ENCODE peak calls at places on chromosome X, in four cellular contexts. I is NCI-H2081, C is GM13976, H is CD14-positive monocyte. Q is an unnamed sample.

GRCh38 chrX:154458116-154458953 is at the start of gene PLXNA3:
- DNase-seq in I (peak; percentile 14), C (peak; percentile 80), H (no peak), Q (no peak)

GRCh38 chrX:115624916-115625315 is 63.9 kb downstream of the PLS3 start:
- DNase-seq in I (no peak), C (no peak), H (no peak), Q (no peak)

GRCh38 chrX:22433292-22434070 is 160.8 kb downstream of the CBLL2 start:
- DNase-seq in I (no peak), C (no peak), H (no peak), Q (no peak)

GRCh38 chrX:150371877-150372276 is 8.8 kb downstream of the MAMLD1 start:
- DNase-seq in I (no peak), C (no peak), H (no peak), Q (no peak)

GRCh38 chrX:107324493-107325310 is 118.3 kb downstream of the DNAAF6 start:
- DNase-seq in I (no peak), C (peak; percentile 17), H (no peak), Q (no peak)

GRCh38 chrX:37834937-37835336 is 12.4 kb downstream of the DYNLT3 start:
- DNase-seq in I (no peak), C (no peak), H (no peak), Q (no peak)

GRCh38 chrX:13110427-13111324 is 66.3 kb upstream of the FAM9C start:
- DNase-seq in I (no peak), C (no peak), H (no peak), Q (no peak)

GRCh38 chrX:140157611-140158010 is 192.3 kb upstream of the CXorf66 start:
- DNase-seq in I (no peak), C (no peak), H (no peak), Q (no peak)

GRCh38 chrX:15056044-15056443 is 182.8 kb downstream of the MOSPD2 start:
- DNase-seq in I (no peak), C (no peak), H (no peak), Q (no peak)

GRCh38 chrX:18129694-18130093 is 91.0 kb downstream of the BEND2 start:
- DNase-seq in I (no peak), C (no peak), H (no peak), Q (no peak)

GRCh38 chrX:153519569-153520285 is 2.3 kb downstream of the ATP2B3 start:
- DNase-seq in I (no peak), C (no peak), H (no peak), Q (no peak)

GRCh38 chrX:153626863-153627674 is 19.9 kb upstream of the DUSP9 start:
- DNase-seq in I (no peak), C (no peak), H (no peak), Q (no peak)

GRCh38 chrX:134849390-134849789 is 141.4 kb upstream of the SMIM10 start:
- DNase-seq in I (no peak), C (no peak), H (no peak), Q (no peak)

GRCh38 chrX:116239944-116240391 is 69.4 kb downstream of the AGTR2 start:
- DNase-seq in I (no peak), C (no peak), H (no peak), Q (no peak)

GRCh38 chrX:124098089-124098488 is 136.6 kb downstream of the STAG2 start:
- DNase-seq in I (peak; percentile 60), C (no peak), H (no peak), Q (no peak)

GRCh38 chrX:153582896-153583295 is 16.0 kb downstream of the CCNQ start:
- DNase-seq in I (no peak), C (peak; percentile 89), H (peak; percentile 58), Q (no peak)

GRCh38 chrX:39667191-39667590 is 430.6 kb downstream of the BCOR start:
- DNase-seq in I (no peak), C (no peak), H (no peak), Q (no peak)

GRCh38 chrX:129771266-129771995 is 8.3 kb upstream of the SASH3 start:
- DNase-seq in I (no peak), C (no peak), H (no peak), Q (no peak)

GRCh38 chrX:13248867-13249521 is 70.9 kb downstream of the ATXN3L start:
- DNase-seq in I (no peak), C (no peak), H (no peak), Q (no peak)

GRCh38 chrX:55907968-55908607 is 190.5 kb downstream of the RRAGB start:
- DNase-seq in I (no peak), C (peak; percentile 58), H (no peak), Q (peak; percentile 13)

GRCh38 chrX:26778320-26778888 is 562.4 kb downstream of the MAGEB5 start:
- DNase-seq in I (no peak), C (no peak), H (no peak), Q (no peak)

GRCh38 chrX:38311743-38312142 is 15.6 kb downstream of the RPGR start:
- DNase-seq in I (no peak), C (no peak), H (no peak), Q (no peak)

GRCh38 chrX:134369576-134369975 is 90.4 kb upstream of the HPRT1 start:
- DNase-seq in I (no peak), C (peak; percentile 55), H (no peak), Q (no peak)